ENCODE peak calls at places on chromosome 7, in nine cellular contexts. N is activated B cell treated with CpG ODN at 0.5 μM for 24 hours; A is M059J; G is AG09309; E is thoracic aorta; M is stimulated activated CD8-positive, alpha-beta memory T cell treated with anti-CD3 and anti-CD28 coated beads, Interleukin-7, amount 100 ng/mL, for 24 hours; F is ELR; K is naive B cell; Q is choroid plexus epithelial cell. X is an unnamed sample.

GRCh38 chr7:97499204-97499603 is 232.7 kb upstream of the TAC1 start:
- DNase-seq in E (no peak), N (no peak), A (peak; percentile 33), K (no peak), G (no peak), M (no peak), F (peak; percentile 13), Q (peak; percentile 4), X (no peak)

GRCh38 chr7:155879592-155879991 is 67.3 kb upstream of the SHH start:
- DNase-seq in F (no peak), E (no peak), A (no peak), M (no peak), N (no peak), K (no peak), Q (no peak), G (no peak), X (no peak)

GRCh38 chr7:132576723-132577089 is 436 bp upstream of the PLXNA4 start:
- DNase-seq in G (no peak), Q (no peak), M (no peak), F (no peak), K (no peak), E (no peak), A (no peak), N (no peak), X (peak; percentile 78)

GRCh38 chr7:6648815-6649104 is 11.6 kb downstream of the ZNF316 start:
- DNase-seq in M (no peak), Q (no peak), G (no peak), N (no peak), F (no peak), E (no peak), K (no peak), A (no peak), X (no peak)

GRCh38 chr7:96720843-96721242 is 11.2 kb upstream of the SEM1 start:
- DNase-seq in N (no peak), Q (peak; percentile 68), F (no peak), M (no peak), K (no peak), E (no peak), G (no peak), A (peak; percentile 39), X (no peak)

GRCh38 chr7:70317356-70317755 is 719.1 kb downstream of the AUTS2 start:
- DNase-seq in M (no peak), F (no peak), Q (no peak), A (peak; percentile 42), N (no peak), K (no peak), G (no peak), E (no peak), X (no peak)

GRCh38 chr7:31126976-31127375 is 74.9 kb downstream of the ADCYAP1R1 start:
- DNase-seq in K (no peak), M (no peak), N (no peak), A (peak; percentile 22), F (peak; percentile 51), E (no peak), Q (peak; percentile 50), G (peak; percentile 7), X (no peak)

GRCh38 chr7:41873781-41874180 is 170.9 kb upstream of the INHBA start:
- DNase-seq in K (no peak), G (no peak), E (no peak), N (no peak), A (no peak), F (no peak), M (no peak), Q (peak; percentile 43), X (no peak)

GRCh38 chr7:26166681-26167266 is 14.8 kb downstream of the NFE2L3 start:
- DNase-seq in G (no peak), M (no peak), E (no peak), Q (no peak), F (no peak), K (no peak), A (no peak), N (no peak), X (no peak)

GRCh38 chr7:66952343-66953043 is 31.5 kb downstream of the TMEM248 start:
- DNase-seq in M (no peak), K (no peak), E (no peak), A (peak; percentile 94), Q (peak; percentile 67), N (no peak), G (no peak), F (peak; percentile 94), X (no peak)

GRCh38 chr7:114916261-114916892 is 5.5 kb upstream of the MDFIC start:
- DNase-seq in Q (no peak), G (no peak), K (peak; percentile 16), N (no peak), E (no peak), M (no peak), F (no peak), A (no peak), X (no peak)

GRCh38 chr7:82404647-82405046 is 38.9 kb downstream of the CACNA2D1 start:
- DNase-seq in K (no peak), G (no peak), F (no peak), A (no peak), N (no peak), E (no peak), Q (no peak), M (no peak), X (no peak)

GRCh38 chr7:130971297-130971696 is 237.3 kb upstream of the KLF14 start:
- DNase-seq in K (no peak), A (peak; percentile 52), F (peak; percentile 52), Q (no peak), E (no peak), G (no peak), M (no peak), N (no peak), X (no peak)

GRCh38 chr7:12090757-12091134 is 120.3 kb upstream of the TMEM106B start:
- DNase-seq in Q (peak; percentile 10), F (no peak), A (no peak), N (no peak), G (no peak), M (no peak), E (no peak), K (no peak), X (peak; percentile 4)

GRCh38 chr7:136251826-136252225 is 274.7 kb upstream of the MTPN start:
- DNase-seq in A (peak; percentile 59), Q (no peak), K (no peak), M (no peak), G (no peak), E (no peak), F (peak; percentile 10), N (no peak), X (no peak)

X was measured in upper lobe of left lung.